ENCODE peak calls at places on chromosomes 12 and 14, in seven cellular contexts. B, T, H, Z, P, X and Y are unnamed samples.

GRCh38 chr12:12461923-12462315 is 100.7 kb downstream of the DUSP16 start:
- ATAC-seq in B (peak; percentile 84), T (no peak), H (peak; percentile 57), Z (no peak), P (no peak), X (no peak), Y (peak; percentile 76)

GRCh38 chr14:94572637-94573303 is 8.5 kb upstream of the SERPINA5 start:
- ATAC-seq in B (no peak), T (no peak), H (no peak), Z (no peak), P (no peak), X (no peak), Y (no peak)

GRCh38 chr14:91311284-91311662 is 66.8 kb upstream of the GPR68 start:
- ATAC-seq in B (peak; percentile 14), T (peak; percentile 39), H (peak; percentile 60), Z (no peak), P (peak; percentile 62), X (no peak), Y (peak; percentile 76)

GRCh38 chr14:23444314-23444713 is 8.9 kb upstream of the MYH7 start:
- ATAC-seq in B (no peak), T (peak; percentile 11), H (no peak), Z (no peak), P (no peak), X (no peak), Y (no peak)

GRCh38 chr12:40236357-40236850 is 11.6 kb downstream of the LRRK2 start:
- ATAC-seq in B (no peak), T (no peak), H (no peak), Z (no peak), P (no peak), X (no peak), Y (no peak)

GRCh38 chr12:93616584-93617101 is 44.2 kb downstream of the SOCS2 start:
- ATAC-seq in B (no peak), T (peak; percentile 14), H (no peak), Z (no peak), P (peak; percentile 39), X (peak; percentile 86), Y (no peak)

GRCh38 chr14:71721791-71722190 is 210.4 kb upstream of the RGS6 start:
- ATAC-seq in B (no peak), T (no peak), H (no peak), Z (no peak), P (no peak), X (no peak), Y (no peak)

GRCh38 chr12:122471324-122472226 is 29.2 kb downstream of the ZCCHC8 start:
- ATAC-seq in B (peak; percentile 47), T (peak; percentile 42), H (peak; percentile 78), Z (peak; percentile 34), P (no peak), X (no peak), Y (peak; percentile 33)

GRCh38 chr12:124566181-124567034 is 1.0 kb downstream of the NCOR2 start:
- ATAC-seq in B (peak; percentile 60), T (peak; percentile 77), H (peak; percentile 72), Z (peak; percentile 72), P (peak; percentile 49), X (peak; percentile 56), Y (peak; percentile 74)

GRCh38 chr12:122028601-122029560 is 7.2 kb downstream of the BCL7A start:
- ATAC-seq in B (peak; percentile 82), T (no peak), H (peak; percentile 81), Z (no peak), P (peak; percentile 84), X (no peak), Y (peak; percentile 75)

GRCh38 chr12:26691234-26691970 is 141.6 kb downstream of the ITPR2 start:
- ATAC-seq in B (no peak), T (peak; percentile 73), H (no peak), Z (peak; percentile 91), P (no peak), X (peak; percentile 90), Y (no peak)

GRCh38 chr12:12443482-12443881 is 86.6 kb downstream of the BORCS5 start:
- ATAC-seq in B (no peak), T (peak; percentile 76), H (no peak), Z (no peak), P (no peak), X (no peak), Y (no peak)

GRCh38 chr12:59444932-59445331 is 150.9 kb upstream of the SLC16A7 start:
- ATAC-seq in B (no peak), T (no peak), H (no peak), Z (no peak), P (no peak), X (no peak), Y (no peak)

GRCh38 chr14:58238252-58239247 is 6.1 kb upstream of the PSMA3 start:
- ATAC-seq in B (peak; percentile 6), T (peak; percentile 69), H (peak; percentile 20), Z (peak; percentile 77), P (peak; percentile 31), X (peak; percentile 60), Y (peak; percentile 51)

GRCh38 chr14:67863223-67863622 is 43.6 kb downstream of the RAD51B start:
- ATAC-seq in B (no peak), T (no peak), H (no peak), Z (no peak), P (no peak), X (no peak), Y (no peak)

GRCh38 chr14:95784137-95784536 is 70.2 kb upstream of the TCL1A start:
- ATAC-seq in B (no peak), T (no peak), H (no peak), Z (no peak), P (no peak), X (no peak), Y (no peak)

GRCh38 chr14:37230551-37231194 is 32.9 kb downstream of the MIPOL1 start:
- ATAC-seq in B (no peak), T (no peak), H (no peak), Z (no peak), P (no peak), X (no peak), Y (peak; percentile 43)